ENCODE peak calls at places on chromosomes 11 and 22, in ten cellular contexts. One of them, this sample, is unnamed.

GRCh38 chr11:125968363-125968762 is 22.5 kb downstream of the VSIG10L2 start:
- DNase-seq in SK-N-SH: no peak
- DNase-seq in esophagus muscularis mucosa: no peak
- DNase-seq in transverse colon: no peak
- DNase-seq in stomach: no peak
- DNase-seq in GM12878: no peak
- DNase-seq in tibial nerve: no peak
- DNase-seq in ovary: no peak
- DNase-seq in suprapubic skin: no peak
- DNase-seq in K562: no peak
- DNase-seq in this sample: no peak

GRCh38 chr11:123186291-123186690 is 8.8 kb downstream of the CLMP start:
- DNase-seq in SK-N-SH: no peak
- DNase-seq in esophagus muscularis mucosa: no peak
- DNase-seq in transverse colon: no peak
- DNase-seq in stomach: no peak
- DNase-seq in GM12878: no peak
- DNase-seq in tibial nerve: no peak
- DNase-seq in ovary: no peak
- DNase-seq in suprapubic skin: no peak
- DNase-seq in K562: no peak
- DNase-seq in this sample: no peak

GRCh38 chr11:94504689-94505293 is 7.5 kb upstream of the C11orf97 start:
- DNase-seq in SK-N-SH: peak; percentile 52
- DNase-seq in esophagus muscularis mucosa: no peak
- DNase-seq in transverse colon: no peak
- DNase-seq in stomach: no peak
- DNase-seq in GM12878: no peak
- DNase-seq in tibial nerve: peak; percentile 26
- DNase-seq in ovary: no peak
- DNase-seq in suprapubic skin: no peak
- DNase-seq in K562: peak; percentile 63
- DNase-seq in this sample: no peak

GRCh38 chr22:41023299-41023623 is 69.1 kb upstream of the EP300 start:
- DNase-seq in SK-N-SH: no peak
- DNase-seq in esophagus muscularis mucosa: no peak
- DNase-seq in transverse colon: no peak
- DNase-seq in stomach: no peak
- DNase-seq in GM12878: no peak
- DNase-seq in tibial nerve: no peak
- DNase-seq in ovary: no peak
- DNase-seq in suprapubic skin: no peak
- DNase-seq in K562: no peak
- DNase-seq in this sample: no peak

GRCh38 chr22:37088108-37088605 is 21.4 kb downstream of the TMPRSS6 start:
- DNase-seq in SK-N-SH: no peak
- DNase-seq in esophagus muscularis mucosa: no peak
- DNase-seq in transverse colon: no peak
- DNase-seq in stomach: no peak
- DNase-seq in GM12878: no peak
- DNase-seq in tibial nerve: no peak
- DNase-seq in ovary: no peak
- DNase-seq in suprapubic skin: no peak
- DNase-seq in K562: peak; percentile 37
- DNase-seq in this sample: no peak

GRCh38 chr11:9367551-9367950 is 16.9 kb upstream of the IPO7 start:
- DNase-seq in SK-N-SH: no peak
- DNase-seq in esophagus muscularis mucosa: no peak
- DNase-seq in transverse colon: no peak
- DNase-seq in stomach: no peak
- DNase-seq in GM12878: no peak
- DNase-seq in tibial nerve: no peak
- DNase-seq in ovary: no peak
- DNase-seq in suprapubic skin: no peak
- DNase-seq in K562: no peak
- DNase-seq in this sample: no peak

GRCh38 chr11:26201411-26201810 is 130.5 kb upstream of the ANO3 start:
- DNase-seq in SK-N-SH: no peak
- DNase-seq in esophagus muscularis mucosa: no peak
- DNase-seq in transverse colon: no peak
- DNase-seq in stomach: no peak
- DNase-seq in GM12878: no peak
- DNase-seq in tibial nerve: no peak
- DNase-seq in ovary: no peak
- DNase-seq in suprapubic skin: no peak
- DNase-seq in K562: no peak
- DNase-seq in this sample: no peak

GRCh38 chr11:126058090-126058489 is 4.6 kb downstream of the CDON start:
- DNase-seq in SK-N-SH: no peak
- DNase-seq in esophagus muscularis mucosa: no peak
- DNase-seq in transverse colon: no peak
- DNase-seq in stomach: no peak
- DNase-seq in GM12878: no peak
- DNase-seq in tibial nerve: no peak
- DNase-seq in ovary: no peak
- DNase-seq in suprapubic skin: no peak
- DNase-seq in K562: no peak
- DNase-seq in this sample: no peak

GRCh38 chr11:66639066-66639813 is 737 bp downstream of the RBM4 start:
- DNase-seq in SK-N-SH: no peak
- DNase-seq in esophagus muscularis mucosa: no peak
- DNase-seq in transverse colon: peak; percentile 20
- DNase-seq in stomach: no peak
- DNase-seq in GM12878: no peak
- DNase-seq in tibial nerve: peak; percentile 27
- DNase-seq in ovary: no peak
- DNase-seq in suprapubic skin: no peak
- DNase-seq in K562: peak; percentile 41
- DNase-seq in this sample: peak; percentile 70

GRCh38 chr11:18254781-18255361 is 6.4 kb upstream of the SAA2 start:
- DNase-seq in SK-N-SH: no peak
- DNase-seq in esophagus muscularis mucosa: no peak
- DNase-seq in transverse colon: no peak
- DNase-seq in stomach: no peak
- DNase-seq in GM12878: no peak
- DNase-seq in tibial nerve: no peak
- DNase-seq in ovary: no peak
- DNase-seq in suprapubic skin: no peak
- DNase-seq in K562: no peak
- DNase-seq in this sample: no peak

GRCh38 chr22:44671742-44672141 is 30.3 kb upstream of the PRR5 start:
- DNase-seq in SK-N-SH: no peak
- DNase-seq in esophagus muscularis mucosa: no peak
- DNase-seq in transverse colon: no peak
- DNase-seq in stomach: no peak
- DNase-seq in GM12878: no peak
- DNase-seq in tibial nerve: no peak
- DNase-seq in ovary: no peak
- DNase-seq in suprapubic skin: no peak
- DNase-seq in K562: peak; percentile 34
- DNase-seq in this sample: no peak
- TF ChIP-seq EP300 in SK-N-SH: no peak
- TF ChIP-seq EP300 in esophagus muscularis mucosa: no peak
- TF ChIP-seq EP300 in transverse colon: no peak
- TF ChIP-seq EP300 in stomach: no peak
- TF ChIP-seq EP300 in GM12878: no peak
- TF ChIP-seq EP300 in tibial nerve: no peak
- TF ChIP-seq EP300 in ovary: no peak
- TF ChIP-seq EP300 in suprapubic skin: no peak
- TF ChIP-seq EP300 in K562: no peak
- TF ChIP-seq EP300 in this sample: no peak

DNA sequence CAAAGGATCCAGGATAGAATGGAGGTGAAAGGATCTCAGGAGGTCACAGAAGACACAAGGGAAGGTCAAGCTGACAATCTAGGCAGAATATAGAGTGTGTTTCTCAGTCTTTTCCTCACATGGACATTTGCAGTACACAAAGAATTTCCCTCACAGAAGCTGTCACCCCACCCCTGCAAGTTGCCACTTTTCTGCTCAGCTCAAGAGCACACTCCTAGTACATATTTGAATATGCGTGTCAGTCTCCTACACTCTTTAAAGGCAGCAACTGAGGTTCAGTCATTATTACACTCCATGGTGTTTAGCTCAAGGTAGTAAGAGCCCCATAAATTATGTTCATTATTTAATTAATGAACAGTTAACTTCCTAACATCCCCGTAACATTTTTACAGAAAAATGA is 59.1 kb downstream of the ETS1 start:
- DNase-seq in SK-N-SH: no peak
- DNase-seq in esophagus muscularis mucosa: peak; percentile 42
- DNase-seq in transverse colon: no peak
- DNase-seq in stomach: no peak
- DNase-seq in GM12878: no peak
- DNase-seq in tibial nerve: no peak
- DNase-seq in ovary: no peak
- DNase-seq in suprapubic skin: no peak
- DNase-seq in K562: no peak
- DNase-seq in this sample: no peak
- H3K27me3 ChIP-seq in SK-N-SH: no peaks in the 10 kb centered on the region
- H3K27me3 ChIP-seq in esophagus muscularis mucosa: no peaks in the 10 kb centered on the region
- H3K27me3 ChIP-seq in transverse colon: no peaks in the 10 kb centered on the region
- H3K27me3 ChIP-seq in stomach: no peaks in the 10 kb centered on the region
- H3K27me3 ChIP-seq in GM12878: no peaks in the 10 kb centered on the region
- H3K27me3 ChIP-seq in tibial nerve: no peaks in the 10 kb centered on the region
- H3K27me3 ChIP-seq in ovary: no peaks in the 10 kb centered on the region
- H3K27me3 ChIP-seq in suprapubic skin: no peaks in the 10 kb centered on the region
- H3K27me3 ChIP-seq in K562: no peaks in the 10 kb centered on the region
- H3K27me3 ChIP-seq in this sample: no peaks in the 10 kb centered on the region

GRCh38 chr22:45335021-45335818 is 25.5 kb downstream of the FAM118A start:
- DNase-seq in SK-N-SH: peak; percentile 48
- DNase-seq in esophagus muscularis mucosa: no peak
- DNase-seq in transverse colon: no peak
- DNase-seq in stomach: no peak
- DNase-seq in GM12878: no peak
- DNase-seq in tibial nerve: no peak
- DNase-seq in ovary: no peak
- DNase-seq in suprapubic skin: no peak
- DNase-seq in K562: no peak
- DNase-seq in this sample: no peak
- TF ChIP-seq CTCF in SK-N-SH: no peak
- TF ChIP-seq CTCF in esophagus muscularis mucosa: no peak
- TF ChIP-seq CTCF in transverse colon: no peak
- TF ChIP-seq CTCF in stomach: no peak
- TF ChIP-seq CTCF in GM12878: no peak
- TF ChIP-seq CTCF in tibial nerve: no peak
- TF ChIP-seq CTCF in ovary: no peak
- TF ChIP-seq CTCF in suprapubic skin: peak; percentile 9
- TF ChIP-seq CTCF in K562: no peak
- TF ChIP-seq CTCF in this sample: no peak

DNA sequence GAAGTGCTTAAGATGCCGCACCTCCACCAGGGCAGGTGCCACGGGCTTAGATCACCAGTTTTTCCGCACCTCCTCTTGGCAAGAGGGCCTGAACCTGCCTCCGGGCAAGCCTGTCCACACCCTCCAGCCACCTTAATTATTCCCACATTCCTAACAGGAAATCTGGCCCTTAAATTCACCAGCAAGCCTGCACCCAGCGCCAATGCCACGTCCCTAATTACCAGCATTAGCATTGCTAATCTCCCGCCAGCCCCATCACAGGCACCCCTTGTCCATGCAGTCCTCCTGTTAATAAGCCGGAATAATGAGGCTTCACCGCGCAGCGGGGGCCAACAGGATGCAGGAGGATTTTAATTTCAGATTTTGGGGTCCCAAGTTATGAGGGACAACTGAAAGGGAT is 69.7 kb downstream of the PHF21B start:
- DNase-seq in SK-N-SH: no peak
- DNase-seq in esophagus muscularis mucosa: no peak
- DNase-seq in transverse colon: no peak
- DNase-seq in stomach: no peak
- DNase-seq in GM12878: no peak
- DNase-seq in tibial nerve: no peak
- DNase-seq in ovary: no peak
- DNase-seq in suprapubic skin: no peak
- DNase-seq in K562: no peak
- DNase-seq in this sample: no peak
- TF ChIP-seq EP300 in SK-N-SH: no peak
- TF ChIP-seq EP300 in esophagus muscularis mucosa: no peak
- TF ChIP-seq EP300 in transverse colon: no peak
- TF ChIP-seq EP300 in stomach: no peak
- TF ChIP-seq EP300 in GM12878: no peak
- TF ChIP-seq EP300 in tibial nerve: no peak
- TF ChIP-seq EP300 in ovary: no peak
- TF ChIP-seq EP300 in suprapubic skin: no peak
- TF ChIP-seq EP300 in K562: no peak
- TF ChIP-seq EP300 in this sample: no peak

DNA sequence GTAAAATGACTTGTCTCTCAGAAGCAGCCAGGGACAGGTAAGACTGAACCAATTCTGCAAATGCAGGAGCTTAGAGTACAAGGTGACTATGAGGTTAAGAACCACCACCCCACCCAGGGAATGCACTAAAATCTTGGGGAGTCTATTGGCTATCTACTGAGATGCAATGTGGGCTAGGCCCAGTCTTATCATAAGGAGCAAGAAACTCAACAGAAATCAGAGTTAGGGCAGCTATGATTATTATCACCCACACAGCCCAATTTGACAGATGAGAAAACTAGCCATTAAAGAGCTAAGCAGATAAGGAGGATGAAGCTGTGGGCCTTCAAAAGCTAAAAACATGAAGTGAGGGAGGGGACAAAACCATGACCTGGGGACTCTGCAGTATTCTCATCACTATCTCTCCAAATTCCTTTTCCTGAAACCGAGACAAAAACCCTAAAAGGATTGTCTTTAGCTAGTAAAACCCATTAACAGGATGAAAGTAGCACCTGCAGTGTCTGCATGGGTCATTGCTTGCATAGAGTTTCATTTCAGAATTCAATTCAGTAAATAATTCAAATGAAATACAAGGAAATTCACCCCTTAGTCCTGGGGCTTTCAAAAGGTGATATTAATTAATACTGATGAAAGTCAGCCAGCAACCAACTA is 68.8 kb upstream of the USP47 start:
- DNase-seq in SK-N-SH: no peak
- DNase-seq in esophagus muscularis mucosa: peak; percentile 86
- DNase-seq in transverse colon: no peak
- DNase-seq in stomach: no peak
- DNase-seq in GM12878: no peak
- DNase-seq in tibial nerve: no peak
- DNase-seq in ovary: no peak
- DNase-seq in suprapubic skin: no peak
- DNase-seq in K562: no peak
- DNase-seq in this sample: no peak
- H3K27me3 ChIP-seq in SK-N-SH: peaks cover 23% of the 10 kb centered on the region
- H3K27me3 ChIP-seq in esophagus muscularis mucosa: no peaks in the 10 kb centered on the region
- H3K27me3 ChIP-seq in transverse colon: no peaks in the 10 kb centered on the region
- H3K27me3 ChIP-seq in stomach: peaks cover 16% of the 10 kb centered on the region
- H3K27me3 ChIP-seq in GM12878: peaks cover 2% of the 10 kb centered on the region
- H3K27me3 ChIP-seq in tibial nerve: no peaks in the 10 kb centered on the region
- H3K27me3 ChIP-seq in ovary: no peaks in the 10 kb centered on the region
- H3K27me3 ChIP-seq in suprapubic skin: peaks cover 3% of the 10 kb centered on the region
- H3K27me3 ChIP-seq in K562: no peaks in the 10 kb centered on the region
- H3K27me3 ChIP-seq in this sample: no peaks in the 10 kb centered on the region

DNA sequence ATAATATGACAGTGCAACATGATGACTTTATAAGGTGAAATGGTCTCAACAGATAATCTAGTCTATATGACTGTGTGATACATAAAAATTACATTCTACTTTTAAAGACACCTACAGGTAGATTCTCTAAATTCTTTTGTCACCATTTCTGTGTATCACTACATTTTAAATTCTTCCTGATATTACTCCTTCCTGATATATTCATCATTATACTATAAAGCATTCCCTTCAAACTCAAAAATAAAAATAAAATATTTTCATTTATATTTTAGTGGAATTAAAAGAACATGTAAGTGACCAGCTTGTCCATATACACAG is 1062.3 kb downstream of the DLG2 start:
- DNase-seq in SK-N-SH: no peak
- DNase-seq in esophagus muscularis mucosa: no peak
- DNase-seq in transverse colon: no peak
- DNase-seq in stomach: no peak
- DNase-seq in GM12878: no peak
- DNase-seq in tibial nerve: no peak
- DNase-seq in ovary: no peak
- DNase-seq in suprapubic skin: no peak
- DNase-seq in K562: no peak
- DNase-seq in this sample: no peak
- TF ChIP-seq CTCF in SK-N-SH: no peak
- TF ChIP-seq CTCF in esophagus muscularis mucosa: peak; percentile 14
- TF ChIP-seq CTCF in transverse colon: no peak
- TF ChIP-seq CTCF in stomach: no peak
- TF ChIP-seq CTCF in GM12878: no peak
- TF ChIP-seq CTCF in tibial nerve: no peak
- TF ChIP-seq CTCF in ovary: no peak
- TF ChIP-seq CTCF in suprapubic skin: no peak
- TF ChIP-seq CTCF in K562: no peak
- TF ChIP-seq CTCF in this sample: no peak